ENCODE peak calls at places on chromosome 22, in five cellular contexts. One of them, this sample, is unnamed. For H3K9me3, the result is how much of the 10 kb centered on the place peaks cover.

GRCh38 chr22:27673839-27674238 is 127.7 kb downstream of the MN1 start:
- DNase-seq in GM12878: no peak
- DNase-seq in K562: no peak
- DNase-seq in HepG2: no peak
- DNase-seq in SK-N-SH: no peak
- DNase-seq in this sample: no peak

GRCh38 chr22:40176921-40177737 is 596 bp upstream of the TNRC6B start:
- DNase-seq in GM12878: peak
- DNase-seq in K562: peak
- DNase-seq in HepG2: peak
- DNase-seq in SK-N-SH: no peak
- DNase-seq in this sample: no peak

GRCh38 chr22:25780673-25781072 is 38.7 kb downstream of the MYO18B start:
- DNase-seq in GM12878: no peak
- DNase-seq in K562: no peak
- DNase-seq in HepG2: no peak
- DNase-seq in SK-N-SH: peak
- DNase-seq in this sample: no peak

GRCh38 chr22:41327124-41327523 is 25.8 kb downstream of the ZC3H7B start:
- DNase-seq in GM12878: no peak
- DNase-seq in K562: no peak
- DNase-seq in HepG2: no peak
- DNase-seq in SK-N-SH: no peak
- DNase-seq in this sample: no peak

GRCh38 chr22:11629661-11630385 is 3898.2 kb upstream of the OR11H1 start:
- DNase-seq in GM12878: no peak
- DNase-seq in K562: no peak
- DNase-seq in HepG2: no peak
- DNase-seq in SK-N-SH: peak
- DNase-seq in this sample: no peak

GRCh38 chr22:27962268-27963191 is 43.5 kb upstream of the PITPNB start:
- DNase-seq in GM12878: no peak
- DNase-seq in K562: no peak
- DNase-seq in HepG2: no peak
- DNase-seq in SK-N-SH: no peak
- DNase-seq in this sample: no peak

GRCh38 chr22:40603088-40603605 is 33.4 kb downstream of the MRTFA start:
- DNase-seq in GM12878: no peak
- DNase-seq in K562: no peak
- DNase-seq in HepG2: no peak
- DNase-seq in SK-N-SH: no peak
- DNase-seq in this sample: no peak

GRCh38 chr22:24510694-24511625 is 15.8 kb downstream of the UPB1 start:
- DNase-seq in GM12878: no peak
- DNase-seq in K562: peak
- DNase-seq in HepG2: peak
- DNase-seq in SK-N-SH: no peak
- DNase-seq in this sample: no peak

GRCh38 chr22:50280022-50280707 is 10.0 kb upstream of the MAPK11 start:
- DNase-seq in GM12878: no peak
- DNase-seq in K562: no peak
- DNase-seq in HepG2: no peak
- DNase-seq in SK-N-SH: no peak
- DNase-seq in this sample: no peak

GRCh38 chr22:48503876-48504275 is 1323.8 kb downstream of the BRD1 start:
- DNase-seq in GM12878: no peak
- DNase-seq in K562: no peak
- DNase-seq in HepG2: no peak
- DNase-seq in SK-N-SH: no peak
- DNase-seq in this sample: no peak
- H3K9me3 ChIP-seq in GM12878: under half
- H3K9me3 ChIP-seq in K562: under half
- H3K9me3 ChIP-seq in HepG2: under half
- H3K9me3 ChIP-seq in SK-N-SH: under half
- H3K9me3 ChIP-seq in this sample: under half

DNA sequence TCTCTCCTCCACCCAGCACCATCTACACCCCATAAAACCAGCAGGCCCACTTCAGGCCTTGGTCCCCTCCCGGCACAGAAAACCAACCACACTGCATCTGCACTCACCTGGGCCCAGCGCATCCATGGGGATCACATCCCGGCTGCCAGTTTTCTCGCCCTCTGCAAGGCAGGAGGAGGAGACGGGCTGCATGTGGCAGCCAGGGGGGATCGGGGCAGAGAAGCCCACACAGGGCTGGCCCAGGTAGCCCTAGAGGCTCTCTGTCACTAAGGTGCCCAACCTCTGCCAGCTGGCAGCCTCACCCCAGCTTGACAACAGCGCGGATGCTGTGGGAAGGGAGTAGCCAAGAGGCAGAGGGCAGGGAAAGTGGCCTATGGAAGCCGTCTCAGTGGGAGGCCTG is 30.6 kb upstream of the TXNRD2 start:
- DNase-seq in GM12878: no peak
- DNase-seq in K562: no peak
- DNase-seq in HepG2: no peak
- DNase-seq in SK-N-SH: no peak
- DNase-seq in this sample: no peak
- TF ChIP-seq RAD21 in GM12878: no peak
- TF ChIP-seq RAD21 in K562: no peak
- TF ChIP-seq RAD21 in HepG2: no peak
- TF ChIP-seq RAD21 in SK-N-SH: no peak
- TF ChIP-seq RAD21 in this sample: no peak

GRCh38 chr22:45470871-45471270 is 31.8 kb upstream of the FBLN1 start:
- DNase-seq in GM12878: no peak
- DNase-seq in K562: no peak
- DNase-seq in HepG2: no peak
- DNase-seq in SK-N-SH: no peak
- DNase-seq in this sample: no peak

GRCh38 chr22:45468872-45469572 is 33.7 kb upstream of the FBLN1 start:
- DNase-seq in GM12878: no peak
- DNase-seq in K562: no peak
- DNase-seq in HepG2: no peak
- DNase-seq in SK-N-SH: no peak
- DNase-seq in this sample: no peak

GRCh38 chr22:45472426-45472825 is 30.3 kb upstream of the FBLN1 start:
- DNase-seq in GM12878: no peak
- DNase-seq in K562: no peak
- DNase-seq in HepG2: no peak
- DNase-seq in SK-N-SH: no peak
- DNase-seq in this sample: no peak

GRCh38 chr22:45473626-45474237 is 29.0 kb upstream of the FBLN1 start:
- DNase-seq in GM12878: no peak
- DNase-seq in K562: no peak
- DNase-seq in HepG2: peak
- DNase-seq in SK-N-SH: no peak
- DNase-seq in this sample: no peak

DNA sequence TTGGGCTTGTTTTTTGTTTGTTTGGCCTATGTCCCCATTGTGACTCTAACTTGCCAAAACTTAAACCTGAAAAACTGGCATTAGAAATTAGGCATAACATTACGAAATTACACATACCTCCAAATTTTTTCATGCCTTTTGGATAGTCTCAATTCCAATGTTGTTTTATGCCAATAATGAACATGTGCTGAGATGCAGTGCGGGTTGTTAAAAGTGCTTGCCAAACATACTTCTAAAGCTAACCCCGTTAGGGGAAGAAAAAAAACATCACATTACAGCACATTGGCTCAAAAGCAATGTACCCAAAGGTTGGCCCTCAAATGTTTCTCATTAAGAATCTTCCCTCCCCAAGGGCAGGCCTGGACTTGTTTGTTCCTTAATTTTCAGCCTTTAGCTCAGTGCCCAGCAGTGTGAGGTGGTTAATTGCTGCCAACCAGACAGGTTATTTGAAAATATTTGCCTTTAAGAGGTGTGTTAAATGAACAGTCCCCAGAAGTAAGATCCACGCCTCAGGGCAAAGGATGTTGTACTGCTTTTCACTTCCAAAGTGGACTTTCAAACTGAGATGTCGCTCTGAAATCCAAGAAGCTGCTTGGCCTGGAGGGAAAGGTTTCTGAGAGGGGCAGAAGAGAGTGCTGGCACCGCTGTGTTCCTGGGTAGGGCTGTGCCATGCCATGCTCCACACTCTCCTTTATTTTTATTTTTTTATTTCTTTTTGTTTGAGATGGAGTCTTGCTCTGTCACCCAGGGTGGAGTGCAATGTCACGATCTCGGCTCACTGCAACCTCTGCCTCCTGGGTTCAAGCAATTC is 32.9 kb upstream of the FBLN1 start:
- DNase-seq in GM12878: no peak
- DNase-seq in K562: no peak
- DNase-seq in HepG2: no peak
- DNase-seq in SK-N-SH: no peak
- DNase-seq in this sample: no peak
- TF ChIP-seq POLR2AphosphoS5 in GM12878: no peak
- TF ChIP-seq POLR2AphosphoS5 in K562: no peak
- TF ChIP-seq POLR2AphosphoS5 in HepG2: no peak
- TF ChIP-seq POLR2AphosphoS5 in SK-N-SH: no peak
- TF ChIP-seq POLR2AphosphoS5 in this sample: no peak

GRCh38 chr22:36881504-36882245 is 20.9 kb downstream of the NCF4 start:
- DNase-seq in GM12878: no peak
- DNase-seq in K562: no peak
- DNase-seq in HepG2: no peak
- DNase-seq in SK-N-SH: no peak
- DNase-seq in this sample: no peak
- H3K9me3 ChIP-seq in GM12878: under half
- H3K9me3 ChIP-seq in K562: under half
- H3K9me3 ChIP-seq in HepG2: under half
- H3K9me3 ChIP-seq in SK-N-SH: under half
- H3K9me3 ChIP-seq in this sample: under half

DNA sequence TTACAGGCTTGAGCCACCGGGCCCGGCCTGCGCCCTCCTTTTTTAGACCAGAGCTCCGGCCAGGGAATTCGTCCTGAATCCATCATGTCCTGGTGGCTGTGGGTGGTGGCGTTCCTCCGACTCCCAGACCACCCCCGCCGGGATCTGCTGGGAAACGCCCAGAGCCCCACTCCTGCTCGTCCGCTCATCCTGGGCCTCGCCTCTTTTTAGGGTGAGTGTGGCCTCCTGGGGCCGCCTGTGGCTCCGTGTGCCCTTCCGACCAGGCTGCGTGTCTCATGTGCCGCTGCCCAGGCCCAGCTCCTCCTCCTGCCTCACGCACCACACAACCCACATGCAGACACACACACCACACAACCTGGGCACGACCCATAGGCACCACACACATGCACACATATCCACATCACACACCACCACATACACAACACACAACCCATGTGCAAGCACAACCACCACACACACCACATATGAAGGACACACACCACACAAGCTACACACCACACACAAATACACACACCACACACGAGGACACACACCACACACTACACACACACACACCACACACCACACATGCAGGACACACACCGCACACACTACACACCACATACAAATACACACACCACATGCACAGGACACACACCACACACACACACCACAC is 946.2 kb downstream of the BRD1 start:
- DNase-seq in GM12878: no peak
- DNase-seq in K562: no peak
- DNase-seq in HepG2: no peak
- DNase-seq in SK-N-SH: no peak
- DNase-seq in this sample: no peak
- TF ChIP-seq RAD21 in GM12878: no peak
- TF ChIP-seq RAD21 in K562: no peak
- TF ChIP-seq RAD21 in HepG2: no peak
- TF ChIP-seq RAD21 in SK-N-SH: no peak
- TF ChIP-seq RAD21 in this sample: no peak

GRCh38 chr22:46852771-46853170 is 90.3 kb downstream of the TBC1D22A start:
- DNase-seq in GM12878: no peak
- DNase-seq in K562: no peak
- DNase-seq in HepG2: no peak
- DNase-seq in SK-N-SH: no peak
- DNase-seq in this sample: no peak
- TF ChIP-seq POLR2AphosphoS5 in GM12878: no peak
- TF ChIP-seq POLR2AphosphoS5 in K562: no peak
- TF ChIP-seq POLR2AphosphoS5 in HepG2: no peak
- TF ChIP-seq POLR2AphosphoS5 in SK-N-SH: no peak
- TF ChIP-seq POLR2AphosphoS5 in this sample: no peak

GRCh38 chr22:47967841-47968240 is 1205.4 kb downstream of the TBC1D22A start:
- DNase-seq in GM12878: no peak
- DNase-seq in K562: no peak
- DNase-seq in HepG2: no peak
- DNase-seq in SK-N-SH: no peak
- DNase-seq in this sample: no peak
- H3K9me3 ChIP-seq in GM12878: under half
- H3K9me3 ChIP-seq in K562: under half
- H3K9me3 ChIP-seq in HepG2: under half
- H3K9me3 ChIP-seq in SK-N-SH: under half
- H3K9me3 ChIP-seq in this sample: under half

This sample was measured in HCT116.